ENCODE peak calls at places on chromosomes 5 and 9, in nine cellular contexts. One of them, this sample, is unnamed.

GRCh38 chr5:79205965-79206364 is 30.0 kb upstream of the JMY start:
- DNase-seq in activated B cell treated with CpG ODN at 0.5 μM for 24 hours: no peak
- DNase-seq in COR-L47: no peak
- DNase-seq in activated CD4-positive, alpha-beta T cell treated with anti-CD3 and anti-CD28 coated beads, Interleukin-2, amount 50 U/mL, for 48 hours: no peak
- DNase-seq in stomach: no peak
- DNase-seq in Karpas-422: no peak
- DNase-seq in smooth muscle cell of the brain vasculature: no peak
- DNase-seq in fibroblast of lung: no peak
- DNase-seq in gastrocnemius medialis: no peak
- DNase-seq in this sample: no peak

GRCh38 chr9:114327749-114328148 is 1.9 kb upstream of the ORM2 start:
- DNase-seq in activated B cell treated with CpG ODN at 0.5 μM for 24 hours: no peak
- DNase-seq in activated CD4-positive, alpha-beta T cell treated with anti-CD3 and anti-CD28 coated beads, Interleukin-2, amount 50 U/mL, for 48 hours: no peak
- DNase-seq in fibroblast of lung: no peak
- DNase-seq in stomach: no peak
- DNase-seq in smooth muscle cell of the brain vasculature: no peak
- DNase-seq in COR-L47: no peak
- DNase-seq in Karpas-422: no peak
- DNase-seq in gastrocnemius medialis: no peak
- DNase-seq in this sample: no peak

GRCh38 chr9:1880038-1880565 is 135.0 kb upstream of the SMARCA2 start:
- DNase-seq in activated CD4-positive, alpha-beta T cell treated with anti-CD3 and anti-CD28 coated beads, Interleukin-2, amount 50 U/mL, for 48 hours: peak
- DNase-seq in COR-L47: no peak
- DNase-seq in fibroblast of lung: no peak
- DNase-seq in gastrocnemius medialis: no peak
- DNase-seq in Karpas-422: no peak
- DNase-seq in smooth muscle cell of the brain vasculature: no peak
- DNase-seq in activated B cell treated with CpG ODN at 0.5 μM for 24 hours: no peak
- DNase-seq in stomach: no peak
- DNase-seq in this sample: no peak

GRCh38 chr5:172695431-172696054 is 54.5 kb downstream of the NEURL1B start:
- DNase-seq in gastrocnemius medialis: no peak
- DNase-seq in stomach: no peak
- DNase-seq in smooth muscle cell of the brain vasculature: no peak
- DNase-seq in activated B cell treated with CpG ODN at 0.5 μM for 24 hours: no peak
- DNase-seq in Karpas-422: no peak
- DNase-seq in fibroblast of lung: no peak
- DNase-seq in activated CD4-positive, alpha-beta T cell treated with anti-CD3 and anti-CD28 coated beads, Interleukin-2, amount 50 U/mL, for 48 hours: no peak
- DNase-seq in COR-L47: no peak
- DNase-seq in this sample: no peak

GRCh38 chr5:1224631-1225030 is 550 bp upstream of the SLC6A18 start:
- DNase-seq in activated B cell treated with CpG ODN at 0.5 μM for 24 hours: no peak
- DNase-seq in gastrocnemius medialis: no peak
- DNase-seq in stomach: no peak
- DNase-seq in fibroblast of lung: no peak
- DNase-seq in Karpas-422: no peak
- DNase-seq in smooth muscle cell of the brain vasculature: no peak
- DNase-seq in activated CD4-positive, alpha-beta T cell treated with anti-CD3 and anti-CD28 coated beads, Interleukin-2, amount 50 U/mL, for 48 hours: no peak
- DNase-seq in COR-L47: no peak
- DNase-seq in this sample: no peak

GRCh38 chr5:150079655-150080461 is 6.5 kb downstream of the CSF1R start:
- DNase-seq in fibroblast of lung: no peak
- DNase-seq in activated CD4-positive, alpha-beta T cell treated with anti-CD3 and anti-CD28 coated beads, Interleukin-2, amount 50 U/mL, for 48 hours: no peak
- DNase-seq in COR-L47: no peak
- DNase-seq in Karpas-422: no peak
- DNase-seq in activated B cell treated with CpG ODN at 0.5 μM for 24 hours: no peak
- DNase-seq in stomach: peak
- DNase-seq in smooth muscle cell of the brain vasculature: no peak
- DNase-seq in gastrocnemius medialis: no peak
- DNase-seq in this sample: no peak

GRCh38 chr9:88663766-88664419 is 128.9 kb downstream of the NXNL2 start:
- DNase-seq in Karpas-422: no peak
- DNase-seq in activated CD4-positive, alpha-beta T cell treated with anti-CD3 and anti-CD28 coated beads, Interleukin-2, amount 50 U/mL, for 48 hours: no peak
- DNase-seq in activated B cell treated with CpG ODN at 0.5 μM for 24 hours: no peak
- DNase-seq in COR-L47: no peak
- DNase-seq in gastrocnemius medialis: no peak
- DNase-seq in smooth muscle cell of the brain vasculature: no peak
- DNase-seq in stomach: no peak
- DNase-seq in fibroblast of lung: peak
- DNase-seq in this sample: no peak

GRCh38 chr5:1881731-1882336 is 891 bp downstream of the IRX4 start:
- DNase-seq in COR-L47: no peak
- DNase-seq in smooth muscle cell of the brain vasculature: no peak
- DNase-seq in gastrocnemius medialis: no peak
- DNase-seq in activated B cell treated with CpG ODN at 0.5 μM for 24 hours: no peak
- DNase-seq in Karpas-422: no peak
- DNase-seq in activated CD4-positive, alpha-beta T cell treated with anti-CD3 and anti-CD28 coated beads, Interleukin-2, amount 50 U/mL, for 48 hours: no peak
- DNase-seq in stomach: no peak
- DNase-seq in fibroblast of lung: no peak
- DNase-seq in this sample: no peak

GRCh38 chr5:151896041-151896691 is 28.5 kb downstream of the GLRA1 start:
- DNase-seq in stomach: no peak
- DNase-seq in COR-L47: no peak
- DNase-seq in fibroblast of lung: peak
- DNase-seq in activated CD4-positive, alpha-beta T cell treated with anti-CD3 and anti-CD28 coated beads, Interleukin-2, amount 50 U/mL, for 48 hours: no peak
- DNase-seq in smooth muscle cell of the brain vasculature: peak
- DNase-seq in gastrocnemius medialis: no peak
- DNase-seq in activated B cell treated with CpG ODN at 0.5 μM for 24 hours: no peak
- DNase-seq in Karpas-422: no peak
- DNase-seq in this sample: no peak

GRCh38 chr5:138697720-138698360 is 55.4 kb upstream of the CTNNA1 start:
- DNase-seq in COR-L47: no peak
- DNase-seq in Karpas-422: no peak
- DNase-seq in stomach: no peak
- DNase-seq in gastrocnemius medialis: no peak
- DNase-seq in fibroblast of lung: no peak
- DNase-seq in activated B cell treated with CpG ODN at 0.5 μM for 24 hours: no peak
- DNase-seq in activated CD4-positive, alpha-beta T cell treated with anti-CD3 and anti-CD28 coated beads, Interleukin-2, amount 50 U/mL, for 48 hours: no peak
- DNase-seq in smooth muscle cell of the brain vasculature: no peak
- DNase-seq in this sample: no peak

GRCh38 chr5:151085517-151086031 is 4.7 kb upstream of the TNIP1 start:
- DNase-seq in fibroblast of lung: no peak
- DNase-seq in smooth muscle cell of the brain vasculature: no peak
- DNase-seq in activated CD4-positive, alpha-beta T cell treated with anti-CD3 and anti-CD28 coated beads, Interleukin-2, amount 50 U/mL, for 48 hours: peak
- DNase-seq in Karpas-422: no peak
- DNase-seq in gastrocnemius medialis: no peak
- DNase-seq in COR-L47: no peak
- DNase-seq in activated B cell treated with CpG ODN at 0.5 μM for 24 hours: no peak
- DNase-seq in stomach: peak
- DNase-seq in this sample: no peak

GRCh38 chr5:155906046-155906445 is 420.9 kb upstream of the SGCD start:
- DNase-seq in smooth muscle cell of the brain vasculature: no peak
- DNase-seq in activated CD4-positive, alpha-beta T cell treated with anti-CD3 and anti-CD28 coated beads, Interleukin-2, amount 50 U/mL, for 48 hours: no peak
- DNase-seq in COR-L47: no peak
- DNase-seq in stomach: no peak
- DNase-seq in Karpas-422: peak
- DNase-seq in gastrocnemius medialis: no peak
- DNase-seq in activated B cell treated with CpG ODN at 0.5 μM for 24 hours: no peak
- DNase-seq in fibroblast of lung: no peak
- DNase-seq in this sample: no peak

GRCh38 chr5:64341340-64341739 is 164.5 kb upstream of the RGS7BP start:
- DNase-seq in activated B cell treated with CpG ODN at 0.5 μM for 24 hours: no peak
- DNase-seq in activated CD4-positive, alpha-beta T cell treated with anti-CD3 and anti-CD28 coated beads, Interleukin-2, amount 50 U/mL, for 48 hours: no peak
- DNase-seq in smooth muscle cell of the brain vasculature: no peak
- DNase-seq in COR-L47: no peak
- DNase-seq in gastrocnemius medialis: no peak
- DNase-seq in fibroblast of lung: no peak
- DNase-seq in stomach: no peak
- DNase-seq in Karpas-422: no peak
- DNase-seq in this sample: no peak

GRCh38 chr9:13278023-13278367 is 1.5 kb downstream of the MPDZ start:
- DNase-seq in Karpas-422: no peak
- DNase-seq in COR-L47: no peak
- DNase-seq in stomach: no peak
- DNase-seq in activated B cell treated with CpG ODN at 0.5 μM for 24 hours: no peak
- DNase-seq in fibroblast of lung: peak
- DNase-seq in gastrocnemius medialis: no peak
- DNase-seq in activated CD4-positive, alpha-beta T cell treated with anti-CD3 and anti-CD28 coated beads, Interleukin-2, amount 50 U/mL, for 48 hours: no peak
- DNase-seq in smooth muscle cell of the brain vasculature: no peak
- DNase-seq in this sample: no peak

This sample was measured in midbrain.